ENCODE peak calls at places on chromosomes 13 and 19, in eight cellular contexts. K is IMR-90; E is stomach; X is amniotic stem cell; T is GM20000; Q is nephron progenitor cell; J is midbrain; L is activated naive CD4-positive, alpha-beta T cell. B is an unnamed sample.
A peak's percentile ranks its signal among the peaks of the same experiment; 100 is the strongest.

GRCh38 chr13:48816696-48817095 is 159.0 kb upstream of the FNDC3A start:
- DNase-seq in K (peak; percentile 31), Q (no peak), L (no peak), J (no peak), T (no peak), E (no peak), X (no peak), B (no peak)

GRCh38 chr19:5137571-5138124 is 168.7 kb downstream of the KDM4B start:
- DNase-seq in E (no peak), X (no peak), J (no peak), T (no peak), Q (no peak), K (no peak), L (no peak), B (peak; percentile 61)

GRCh38 chr13:112861876-112862615 is 107.0 kb upstream of the MCF2L start:
- DNase-seq in Q (no peak), L (no peak), E (peak; percentile 10), K (no peak), T (no peak), J (no peak), X (no peak), B (peak; percentile 8)

GRCh38 chr19:45087531-45087930 is 5.4 kb upstream of the PPP1R37 start:
- DNase-seq in X (no peak), E (no peak), Q (no peak), J (no peak), L (no peak), K (no peak), T (no peak), B (no peak)

GRCh38 chr13:111854403-111854802 is 212.5 kb upstream of the SOX1 start:
- DNase-seq in E (no peak), T (no peak), Q (no peak), K (no peak), L (no peak), J (no peak), X (no peak), B (no peak)

GRCh38 chr19:10927691-10928562 is 512 bp downstream of the YIPF2 start:
- DNase-seq in Q (no peak), K (no peak), T (no peak), E (no peak), L (no peak), X (no peak), J (no peak), B (no peak)

GRCh38 chr19:2556221-2557092 is 80.5 kb downstream of the GADD45B start:
- DNase-seq in K (no peak), X (no peak), L (no peak), T (no peak), Q (no peak), J (no peak), E (no peak), B (no peak)

GRCh38 chr13:28497143-28497876 is 2.4 kb upstream of the FLT1 start:
- DNase-seq in L (no peak), K (no peak), X (no peak), J (no peak), T (no peak), Q (no peak), E (no peak), B (no peak)

GRCh38 chr19:16371540-16371986 is 46.9 kb downstream of the KLF2 start:
- DNase-seq in L (peak; percentile 32), K (no peak), E (peak; percentile 85), Q (no peak), X (no peak), J (no peak), T (peak; percentile 76), B (no peak)

GRCh38 chr13:25330541-25330940 is 29.1 kb downstream of the NUP58 start:
- DNase-seq in J (no peak), T (no peak), L (no peak), Q (no peak), X (no peak), E (no peak), K (peak; percentile 28), B (no peak)

GRCh38 chr13:45781553-45782326 is 69.8 kb downstream of the SIAH3 start:
- DNase-seq in K (no peak), E (peak; percentile 79), Q (no peak), T (no peak), X (no peak), L (no peak), J (no peak), B (no peak)

GRCh38 chr13:37870895-37871550 is 1.5 kb upstream of the TRPC4 start:
- DNase-seq in J (no peak), X (peak; percentile 15), Q (no peak), T (no peak), L (no peak), E (no peak), K (peak; percentile 79), B (no peak)

GRCh38 chr13:44921931-44922758 is 67.1 kb downstream of the NUFIP1 start:
- DNase-seq in L (no peak), K (peak; percentile 98), X (peak; percentile 80), Q (no peak), J (no peak), T (no peak), E (peak; percentile 64), B (no peak)

GRCh38 chr19:58154287-58154678 is 3.7 kb upstream of the ZNF329 start:
- DNase-seq in K (peak; percentile 24), J (peak; percentile 16), X (no peak), T (peak; percentile 26), E (peak; percentile 26), Q (no peak), L (no peak), B (peak; percentile 21)

GRCh38 chr13:54241719-54242118 is 1213.1 kb downstream of the OLFM4 start:
- DNase-seq in T (no peak), K (no peak), X (no peak), Q (no peak), L (no peak), J (no peak), E (no peak), B (peak; percentile 34)

GRCh38 chr13:95035311-95036109 is 265.7 kb downstream of the ABCC4 start:
- DNase-seq in T (no peak), Q (no peak), L (no peak), K (no peak), E (no peak), J (no peak), X (no peak), B (no peak)

GRCh38 chr19:4278460-4278901 is 585 bp upstream of the SHD start:
- DNase-seq in T (no peak), X (no peak), J (no peak), Q (no peak), L (no peak), E (no peak), K (no peak), B (peak; percentile 84)

GRCh38 chr19:1945899-1946298 is 4.9 kb downstream of the CSNK1G2 start:
- DNase-seq in X (no peak), E (peak; percentile 40), K (no peak), J (no peak), T (peak; percentile 35), L (no peak), Q (peak; percentile 69), B (peak; percentile 81)

GRCh38 chr13:107867701-107868661 is 347.4 kb downstream of the LIG4 start:
- DNase-seq in T (peak; percentile 35), J (peak; percentile 50), X (peak; percentile 16), L (no peak), E (peak; percentile 35), K (peak; percentile 57), Q (peak; percentile 70), B (peak; percentile 86)

GRCh38 chr19:53809518-53810186 is 14.5 kb downstream of the NLRP12 start:
- DNase-seq in J (no peak), X (no peak), T (no peak), K (no peak), E (no peak), Q (peak; percentile 41), L (no peak), B (peak; percentile 47)

GRCh38 chr19:39038098-39038497 is 5.7 kb upstream of the FBXO27 start:
- DNase-seq in T (peak; percentile 52), E (peak; percentile 58), X (no peak), Q (peak; percentile 47), K (peak; percentile 25), J (peak; percentile 27), L (no peak), B (peak; percentile 32)

GRCh38 chr13:29428310-29428991 is 167.0 kb downstream of the SLC7A1 start:
- DNase-seq in J (no peak), L (no peak), Q (peak; percentile 52), X (no peak), K (no peak), E (no peak), T (no peak), B (peak; percentile 63)

GRCh38 chr19:1471514-1472107 is 7.4 kb downstream of the C19orf25 start:
- DNase-seq in L (no peak), J (peak; percentile 42), X (no peak), E (no peak), K (no peak), T (no peak), Q (no peak), B (peak; percentile 67)

GRCh38 chr13:111399776-111400505 is 79.5 kb downstream of the TEX29 start:
- DNase-seq in E (peak; percentile 21), X (no peak), K (no peak), Q (no peak), J (no peak), T (no peak), L (no peak), B (no peak)

GRCh38 chr19:7926021-7926726 is at the start of gene CTXN1:
- DNase-seq in J (peak; percentile 15), L (peak; percentile 47), E (peak; percentile 79), Q (peak; percentile 94), X (no peak), K (no peak), T (peak; percentile 97), B (peak; percentile 91)

GRCh38 chr19:40907968-40908735 is 26.1 kb upstream of the CYP2A7 start:
- DNase-seq in L (no peak), Q (peak; percentile 34), X (no peak), K (no peak), T (no peak), E (no peak), J (no peak), B (peak; percentile 25)

GRCh38 chr19:11115895-11116446 is 26.7 kb downstream of the LDLR start:
- DNase-seq in X (no peak), E (no peak), K (no peak), J (no peak), L (no peak), T (no peak), Q (no peak), B (no peak)

GRCh38 chr19:15378529-15379082 is 981 bp downstream of the AKAP8 start:
- DNase-seq in E (peak; percentile 59), Q (peak; percentile 46), K (peak; percentile 41), J (peak; percentile 27), T (peak; percentile 81), X (peak; percentile 17), L (no peak), B (peak; percentile 58)

GRCh38 chr19:7366701-7367420 is 18.1 kb downstream of the ARHGEF18 start:
- DNase-seq in L (no peak), T (peak; percentile 67), X (no peak), K (peak; percentile 33), J (no peak), Q (no peak), E (no peak), B (no peak)